ENCODE peak calls at places on chromosome 20, in eight cellular contexts. R, F, I, M, S, H, O and W are unnamed samples.
A peak's percentile ranks its signal among the peaks of the same experiment; 100 is the strongest.

GRCh38 chr20:9035129-9035528 is 33.8 kb upstream of the PLCB4 start:
- DNase-seq in R (peak; percentile 71), F (no peak), I (no peak), M (peak; percentile 75), S (no peak), H (no peak), O (no peak), W (no peak)

GRCh38 chr20:57809661-57810172 is 99.9 kb upstream of the PMEPA1 start:
- DNase-seq in R (no peak), F (no peak), I (no peak), M (peak; percentile 31), S (peak; percentile 57), H (no peak), O (no peak), W (no peak)

GRCh38 chr20:63152322-63153253 is 63.3 kb downstream of the YTHDF1 start:
- DNase-seq in R (no peak), F (no peak), I (no peak), M (no peak), S (no peak), H (no peak), O (no peak), W (no peak)

GRCh38 chr20:2507875-2508630 is 662 bp downstream of the ZNF343 start:
- DNase-seq in R (no peak), F (no peak), I (no peak), M (peak; percentile 21), S (no peak), H (no peak), O (no peak), W (no peak)

GRCh38 chr20:32980131-32980941 is 23.9 kb downstream of the SUN5 start:
- DNase-seq in R (no peak), F (peak; percentile 69), I (no peak), M (no peak), S (peak; percentile 67), H (no peak), O (no peak), W (no peak)

GRCh38 chr20:37276494-37277252 is 12.8 kb upstream of the MANBAL start:
- DNase-seq in R (no peak), F (no peak), I (no peak), M (peak; percentile 51), S (no peak), H (no peak), O (peak; percentile 56), W (no peak)

GRCh38 chr20:44142416-44142815 is 44.6 kb downstream of the JPH2 start:
- DNase-seq in R (no peak), F (peak; percentile 50), I (no peak), M (no peak), S (no peak), H (no peak), O (no peak), W (no peak)

GRCh38 chr20:41509801-41510200 is 108.4 kb downstream of the CHD6 start:
- DNase-seq in R (no peak), F (no peak), I (no peak), M (no peak), S (no peak), H (no peak), O (no peak), W (no peak)